ENCODE peak calls at places on chromosomes 16 and 17, in four cellular contexts. U is endodermal cell, Y is lower lobe of right lung, A is pancreas. F is an unnamed sample.

GRCh38 chr16:50797456-50797855 is 55.6 kb downstream of the CYLD start:
- DNase-seq in U (no peak), Y (no peak), A (no peak), F (no peak)

GRCh38 chr16:54568897-54569807 is 282.6 kb upstream of the IRX3 start:
- DNase-seq in U (no peak), Y (no peak), A (no peak), F (no peak)

GRCh38 chr16:22206847-22207714 is 1.0 kb downstream of the EEF2K start:
- DNase-seq in Y (peak), U (peak), A (peak), F (peak)

GRCh38 chr17:13786000-13786598 is 184.4 kb upstream of the HS3ST3A1 start:
- DNase-seq in U (no peak), Y (no peak), A (no peak), F (no peak)

GRCh38 chr17:6145946-6146345 is 75.8 kb downstream of the WSCD1 start:
- DNase-seq in Y (no peak), U (no peak), A (no peak), F (no peak)

GRCh38 chr17:4394208-4395110 is 28.0 kb upstream of the UBE2G1 start:
- DNase-seq in U (peak), Y (no peak), A (no peak), F (no peak)

GRCh38 chr16:55563797-55564196 is 2.7 kb upstream of the CAPNS2 start:
- DNase-seq in Y (no peak), A (no peak), U (no peak), F (no peak)

GRCh38 chr17:64262422-64263260 is at the start of gene TEX2:
- DNase-seq in U (peak), Y (peak), A (peak), F (peak)

GRCh38 chr16:49277766-49278566 is 3.7 kb downstream of the CBLN1 start:
- DNase-seq in U (peak), A (no peak), Y (no peak), F (no peak)

GRCh38 chr17:61468263-61468907 is 16.2 kb downstream of the TBX4 start:
- DNase-seq in Y (no peak), A (no peak), U (no peak), F (no peak)

GRCh38 chr16:88350922-88351321 is 31.8 kb upstream of the ZNF469 start:
- DNase-seq in U (no peak), A (no peak), Y (peak), F (no peak)

GRCh38 chr17:45409659-45410076 is 23.0 kb downstream of the ARHGAP27 start:
- DNase-seq in A (no peak), Y (no peak), U (peak), F (no peak)

GRCh38 chr17:36743130-36743529 is 141.7 kb downstream of the MRM1 start:
- DNase-seq in U (peak), A (no peak), Y (peak), F (no peak)

GRCh38 chr17:36468903-36469635 is 17.4 kb upstream of the ZNHIT3 start:
- DNase-seq in Y (no peak), A (no peak), U (no peak), F (no peak)

GRCh38 chr17:78717431-78717980 is 64.6 kb downstream of the CYTH1 start:
- DNase-seq in Y (no peak), A (no peak), U (peak), F (no peak)

GRCh38 chr16:57304169-57305061 is 19.9 kb upstream of the PLLP start:
- DNase-seq in U (no peak), A (no peak), Y (peak), F (no peak)

GRCh38 chr17:7530294-7530900 is 18.5 kb upstream of the TNFSF12 start:
- DNase-seq in Y (no peak), A (no peak), U (no peak), F (no peak)

GRCh38 chr16:50747206-50747956 is 5.5 kb downstream of the CYLD start:
- DNase-seq in A (no peak), Y (no peak), U (no peak), F (no peak)

GRCh38 chr16:58661199-58661830 is 23.3 kb downstream of the SLC38A7 start:
- DNase-seq in U (peak), Y (no peak), A (peak), F (peak)

GRCh38 chr17:64460955-64461354 is 12.0 kb downstream of the MILR1 start:
- DNase-seq in A (no peak), Y (no peak), U (no peak), F (no peak)

GRCh38 chr16:84234656-84235285 is 5.0 kb downstream of the KCNG4 start:
- DNase-seq in U (no peak), A (no peak), Y (no peak), F (no peak)

GRCh38 chr16:48537275-48537674 is 72.7 kb downstream of the N4BP1 start:
- DNase-seq in U (no peak), Y (no peak), A (no peak), F (no peak)

GRCh38 chr17:50184057-50184456 is 17.4 kb downstream of the COL1A1 start:
- DNase-seq in Y (no peak), A (peak), U (peak), F (no peak)

GRCh38 chr17:50181601-50182345 is 16.0 kb downstream of the SGCA start:
- DNase-seq in U (no peak), Y (no peak), A (peak), F (no peak)

GRCh38 chr17:50184611-50185398 is 16.6 kb downstream of the COL1A1 start:
- DNase-seq in Y (peak), U (no peak), A (no peak), F (peak)

GRCh38 chr17:50182783-50183438 is 17.1 kb downstream of the SGCA start:
- DNase-seq in U (no peak), A (peak), Y (no peak), F (no peak)

GRCh38 chr17:50183439-50184001 is 17.7 kb downstream of the SGCA start:
- DNase-seq in Y (no peak), U (no peak), A (no peak), F (no peak)
- H3K4me3 ChIP-seq in Y (peak), U (no peak), A (no peak), F (no peak)

DNA sequence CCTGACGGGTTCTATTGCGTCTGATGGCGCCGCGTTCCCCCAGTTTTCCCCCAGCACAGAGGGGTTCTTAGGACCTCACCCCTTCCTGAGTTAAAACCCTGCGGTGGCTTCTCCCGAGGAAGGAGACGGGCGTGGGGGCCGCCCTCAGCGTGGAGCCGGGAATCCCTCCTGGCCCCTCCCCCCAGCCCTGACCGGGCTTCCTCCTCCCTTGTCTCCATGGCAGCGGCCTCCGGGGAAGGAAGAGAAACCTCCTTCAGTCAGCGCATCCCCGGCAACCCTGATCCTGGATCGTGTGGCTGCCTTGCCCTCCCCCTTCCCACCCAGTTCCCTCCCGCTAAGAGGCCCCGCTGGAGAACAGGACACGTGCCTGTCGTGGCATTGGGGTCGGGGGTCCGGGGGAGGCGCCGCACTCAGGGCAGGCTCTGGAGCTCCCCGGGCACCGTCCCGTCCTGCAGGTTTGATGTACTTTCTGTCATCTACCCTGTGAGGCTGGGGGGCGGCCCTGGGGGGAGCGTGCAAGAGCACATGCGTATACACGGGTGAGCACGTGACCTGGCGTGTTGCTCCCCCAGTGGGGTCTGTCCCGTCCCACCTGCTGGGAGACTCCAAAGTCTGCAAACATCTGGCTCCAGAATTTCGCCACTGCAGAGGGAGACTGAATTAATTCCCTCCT is 30.5 kb downstream of the CACNA1H start:
- DNase-seq in Y (no peak), U (no peak), A (no peak), F (no peak)
- H3K4me3 ChIP-seq in Y (peak), U (no peak), A (no peak), F (no peak)

DNA sequence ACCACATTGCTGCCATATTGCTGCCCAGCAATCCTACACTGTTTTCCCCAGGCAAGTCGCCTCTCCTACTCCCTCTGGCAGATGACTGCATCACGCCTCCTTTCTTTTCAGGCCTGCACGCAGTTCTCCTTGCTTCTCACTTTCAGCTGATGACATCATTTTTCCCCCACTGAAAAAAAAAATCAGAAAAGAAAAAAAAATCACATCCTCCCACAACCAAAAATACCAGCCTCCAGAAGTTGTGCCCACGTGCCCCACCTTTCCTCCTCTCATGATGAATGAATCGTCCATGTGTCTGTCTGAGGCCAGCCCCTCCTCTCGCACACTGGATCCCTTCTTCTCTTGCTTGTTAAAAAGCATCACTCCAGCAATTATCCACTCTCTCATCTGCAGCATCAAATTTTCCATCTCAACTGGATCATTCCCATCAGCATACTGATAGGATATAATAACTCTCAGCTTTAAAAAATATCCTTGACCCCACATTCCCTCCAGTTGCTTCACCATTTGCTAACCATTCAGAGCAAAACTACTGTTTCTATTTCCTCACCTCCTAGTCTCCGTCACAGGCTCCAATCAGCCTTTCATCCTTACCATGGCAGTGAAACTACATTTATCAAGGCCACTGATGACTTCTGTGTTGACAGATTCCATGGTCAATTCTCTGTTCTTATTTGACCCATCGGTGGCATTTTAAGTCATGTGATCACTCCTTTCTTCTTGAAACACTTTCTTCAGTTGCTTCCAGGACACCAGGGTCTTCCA is 30.1 kb upstream of the DYNLL2 start:
- DNase-seq in U (no peak), Y (no peak), A (no peak), F (no peak)
- H3K4me3 ChIP-seq in U (no peak), Y (no peak), A (no peak), F (no peak)

GRCh38 chr17:17691468-17692263 is 10.4 kb downstream of the RAI1 start:
- DNase-seq in A (no peak), Y (no peak), U (no peak), F (no peak)

GRCh38 chr17:17693253-17693954 is 12.1 kb downstream of the RAI1 start:
- DNase-seq in A (peak), U (peak), Y (peak), F (no peak)

GRCh38 chr17:17694229-17695081 is 13.2 kb downstream of the RAI1 start:
- DNase-seq in U (peak), A (peak), Y (peak), F (peak)

GRCh38 chr17:17693955-17694228 is 12.6 kb downstream of the RAI1 start:
- DNase-seq in Y (no peak), U (no peak), A (no peak), F (no peak)

GRCh38 chr17:17692353-17693252 is 11.3 kb downstream of the RAI1 start:
- DNase-seq in Y (no peak), A (no peak), U (no peak), F (no peak)
- H3K4me3 ChIP-seq in Y (no peak), A (no peak), U (peak), F (no peak)

GRCh38 chr17:80704894-80705293 is 160.3 kb downstream of the RPTOR start:
- DNase-seq in A (no peak), U (no peak), Y (no peak), F (no peak)

GRCh38 chr17:80705988-80706387 is 161.3 kb downstream of the RPTOR start:
- DNase-seq in U (no peak), A (no peak), Y (no peak), F (no peak)

GRCh38 chr17:80701730-80702129 is 157.1 kb downstream of the RPTOR start:
- DNase-seq in A (no peak), U (no peak), Y (no peak), F (no peak)

GRCh38 chr17:80704381-80704819 is 159.8 kb downstream of the RPTOR start:
- DNase-seq in A (no peak), Y (no peak), U (no peak), F (no peak)

GRCh38 chr17:80703109-80703508 is 158.5 kb downstream of the RPTOR start:
- DNase-seq in Y (no peak), A (no peak), U (no peak), F (no peak)
- H3K4me3 ChIP-seq in Y (no peak), A (no peak), U (no peak), F (no peak)

DNA sequence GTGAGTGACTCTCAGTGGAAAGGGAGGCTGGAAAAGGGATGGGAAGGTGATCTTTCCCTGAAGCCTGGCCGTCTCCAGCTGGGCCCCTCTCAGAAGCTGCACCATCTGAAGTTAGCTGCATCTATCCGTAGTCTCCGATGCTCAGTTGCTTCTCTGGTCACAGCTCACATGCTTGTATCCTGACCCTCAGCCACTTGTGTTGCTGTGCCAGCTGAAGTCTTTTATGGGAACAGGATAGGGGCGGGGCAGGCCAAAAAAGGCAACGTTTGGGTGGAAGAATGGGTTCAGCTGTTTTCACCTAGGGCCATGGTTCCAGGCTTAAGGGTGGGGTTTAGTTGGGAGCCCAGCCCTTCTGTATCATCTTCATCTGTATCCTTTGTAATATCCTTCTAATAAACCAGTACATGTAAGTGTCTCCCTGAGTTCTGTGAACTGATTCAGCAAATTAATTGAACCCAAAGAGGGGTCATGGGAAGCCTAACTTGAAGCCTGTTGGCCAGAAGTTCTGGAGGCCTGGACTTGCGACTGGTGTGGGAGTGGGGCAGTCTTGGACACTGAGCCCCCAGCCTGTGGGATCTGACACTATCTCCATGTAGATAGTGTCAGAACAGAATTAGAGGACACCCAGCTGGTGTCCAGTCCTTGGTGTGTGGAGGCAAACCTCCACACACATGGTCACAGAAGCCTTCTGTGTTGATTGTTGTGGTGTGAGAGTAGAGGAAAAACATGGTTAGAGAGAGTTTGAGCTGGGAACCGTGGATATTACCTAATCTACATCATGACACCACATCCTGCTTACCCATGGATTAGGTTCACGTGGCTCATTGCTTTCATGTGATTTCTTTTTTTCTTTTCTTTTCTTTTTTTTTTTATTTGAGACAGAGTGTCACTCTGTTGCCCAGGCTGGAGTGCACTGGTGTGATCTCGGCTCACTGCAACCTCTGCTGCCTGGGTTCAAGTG is 49.3 kb upstream of the FBXO47 start:
- DNase-seq in A (no peak), Y (no peak), U (no peak), F (no peak)
- H3K4me3 ChIP-seq in A (no peak), Y (no peak), U (no peak), F (no peak)

GRCh38 chr17:82865996-82866395 is 26.2 kb upstream of the ZNF750 start:
- DNase-seq in Y (no peak), U (no peak), A (no peak), F (no peak)
- H3K4me3 ChIP-seq in Y (no peak), U (no peak), A (no peak), F (no peak)

DNA sequence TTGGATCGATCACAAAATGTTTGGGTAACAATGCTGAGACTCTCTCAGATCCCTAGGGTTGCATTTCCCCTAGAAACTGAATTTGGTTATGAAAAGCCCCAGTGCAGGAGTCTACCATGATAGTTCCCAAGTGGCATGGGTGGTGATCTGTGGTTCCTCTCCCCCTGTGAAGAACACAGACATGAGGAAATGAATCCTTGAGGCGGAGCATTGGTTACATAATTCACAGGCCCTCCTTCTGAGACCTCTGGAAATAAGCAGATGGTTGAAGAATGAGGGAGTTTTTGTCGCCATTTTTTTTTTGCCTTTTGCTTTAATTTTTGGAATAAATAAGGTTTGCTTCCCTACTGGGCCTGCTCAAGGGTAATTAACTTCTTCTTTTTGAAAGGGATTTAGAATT is 597.0 kb upstream of the RBFOX1 start:
- DNase-seq in A (no peak), Y (no peak), U (no peak), F (no peak)
- H3K4me3 ChIP-seq in A (no peak), Y (no peak), U (no peak), F (no peak)

DNA sequence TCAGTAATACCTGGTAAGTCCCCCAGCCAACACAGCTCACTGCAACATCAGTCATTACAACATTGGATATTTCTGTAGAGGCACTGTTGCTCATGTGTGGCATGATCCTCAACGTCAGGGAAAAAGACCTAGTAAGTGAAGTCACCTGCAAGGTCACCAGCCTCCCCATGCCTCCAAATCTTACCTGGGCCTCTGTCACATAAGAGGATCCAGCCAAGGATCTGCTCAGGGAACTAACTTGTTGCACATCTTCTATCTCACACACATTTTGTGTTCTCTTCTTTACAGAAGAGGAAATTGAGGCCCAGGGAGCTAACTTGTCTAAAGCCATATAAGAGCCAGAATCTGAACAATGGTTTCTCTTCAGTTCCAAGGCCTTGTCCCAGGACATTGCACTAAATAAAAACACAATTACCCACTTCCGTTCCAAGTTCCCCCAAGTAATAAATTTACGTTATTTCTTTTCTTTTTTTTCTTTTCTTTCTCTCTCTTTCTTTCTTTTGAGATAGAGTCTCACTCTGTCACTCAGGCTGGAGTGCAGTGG is 1.4 kb downstream of the SHMT1 start:
- DNase-seq in U (no peak), A (no peak), Y (no peak), F (no peak)
- H3K4me3 ChIP-seq in U (peak), A (no peak), Y (peak), F (peak)

F was measured in gastrocnemius medialis.